ENCODE peak calls at places on chromosome X, in five cellular contexts. Q is stimulated activated CD4-positive, alpha-beta T cell treated with anti-CD3 and anti-CD28 coated beads, Interleukin-15, amount 100 ng/mL, for 1 hour; P is activated T-cell treated with anti-CD3 and anti-CD28 coated beads, Interleukin-2, amount 50 U/mL, for 48 hours; F is DND-41; U is stimulated activated naive CD4-positive, alpha-beta T cell. R is an unnamed sample.

GRCh38 chrX:140866446-140866845 is 135.9 kb upstream of the SPANXB1 start:
- DNase-seq in Q (no peak), P (no peak), F (no peak), U (no peak), R (no peak)

GRCh38 chrX:19085975-19086772 is 36.1 kb downstream of the ADGRG2 start:
- DNase-seq in Q (no peak), P (no peak), F (no peak), U (no peak), R (no peak)

GRCh38 chrX:30615229-30615628 is 37.7 kb upstream of the TASL start:
- DNase-seq in Q (no peak), P (no peak), F (no peak), U (no peak), R (no peak)

GRCh38 chrX:21744721-21745120 is 13.2 kb downstream of the SMPX start:
- DNase-seq in Q (no peak), P (no peak), F (no peak), U (no peak), R (no peak)

GRCh38 chrX:17443546-17443945 is 68.5 kb downstream of the NHS start:
- DNase-seq in Q (no peak), P (no peak), F (no peak), U (no peak), R (no peak)

GRCh38 chrX:153667931-153668396 is 5.6 kb downstream of the PNCK start:
- DNase-seq in Q (peak), P (peak), F (peak), U (peak), R (peak)

GRCh38 chrX:48927125-48927524 is 8.3 kb upstream of the PIM2 start:
- DNase-seq in Q (no peak), P (no peak), F (no peak), U (no peak), R (no peak)

GRCh38 chrX:153780678-153781427 is at the start of gene SRPK3:
- DNase-seq in Q (no peak), P (no peak), F (no peak), U (no peak), R (no peak)

GRCh38 chrX:44400588-44400987 is 57.1 kb upstream of the EFHC2 start:
- DNase-seq in Q (no peak), P (peak), F (no peak), U (no peak), R (no peak)

GRCh38 chrX:39527045-39527444 is 570.7 kb downstream of the BCOR start:
- DNase-seq in Q (no peak), P (no peak), F (no peak), U (no peak), R (no peak)

GRCh38 chrX:54695816-54696487 is 102.1 kb downstream of the ITIH6 start:
- DNase-seq in Q (no peak), P (no peak), F (no peak), U (no peak), R (no peak)

GRCh38 chrX:69025802-69026301 is 139.4 kb downstream of the PJA1 start:
- DNase-seq in Q (no peak), P (no peak), F (no peak), U (no peak), R (no peak)

GRCh38 chrX:118528089-118528753 is 32.6 kb downstream of the DOCK11 start:
- DNase-seq in Q (no peak), P (peak), F (peak), U (peak), R (peak)

GRCh38 chrX:19682712-19683331 is 167.5 kb upstream of the MAP3K15 start:
- DNase-seq in Q (peak), P (peak), F (peak), U (peak), R (peak)

GRCh38 chrX:10722804-10723364 is 102.5 kb upstream of the MID1 start:
- DNase-seq in Q (no peak), P (peak), F (peak), U (peak), R (peak)

GRCh38 chrX:10949541-10949940 is 161.6 kb upstream of the HCCS start:
- DNase-seq in Q (no peak), P (no peak), F (no peak), U (no peak), R (no peak)

GRCh38 chrX:17737707-17738001 is 361 bp downstream of the SCML1 start:
- DNase-seq in Q (no peak), P (no peak), F (no peak), U (peak), R (peak)

GRCh38 chrX:11412715-11413623 is 119.8 kb downstream of the AMELX start:
- DNase-seq in Q (no peak), P (no peak), F (no peak), U (no peak), R (no peak)

GRCh38 chrX:10579753-10580060 is 40.7 kb downstream of the MID1 start:
- DNase-seq in Q (no peak), P (no peak), F (no peak), U (no peak), R (no peak)

GRCh38 chrX:32687379-32687778 is 524.0 kb downstream of the DMD start:
- DNase-seq in Q (no peak), P (no peak), F (no peak), U (no peak), R (no peak)

GRCh38 chrX:35380808-35381700 is 417.1 kb upstream of the MAGEB16 start:
- DNase-seq in Q (no peak), P (no peak), F (no peak), U (no peak), R (no peak)

GRCh38 chrX:10564484-10564883 is 55.9 kb downstream of the MID1 start:
- DNase-seq in Q (no peak), P (no peak), F (no peak), U (no peak), R (no peak)

GRCh38 chrX:10296581-10296980 is 139.8 kb downstream of the CLCN4 start:
- DNase-seq in Q (no peak), P (no peak), F (no peak), U (no peak), R (no peak)

GRCh38 chrX:18668468-18668867 is 3.4 kb downstream of the RS1 start:
- DNase-seq in Q (no peak), P (no peak), F (no peak), U (no peak), R (no peak)

GRCh38 chrX:56788229-56788628 is 59.2 kb downstream of the NBDY start:
- DNase-seq in Q (no peak), P (peak), F (no peak), U (no peak), R (no peak)

GRCh38 chrX:19198448-19198847 is 76.2 kb upstream of the ADGRG2 start:
- DNase-seq in Q (no peak), P (no peak), F (no peak), U (no peak), R (no peak)

GRCh38 chrX:147948531-147948930 is 32.6 kb upstream of the FMR1NB start:
- DNase-seq in Q (no peak), P (no peak), F (no peak), U (no peak), R (no peak)

GRCh38 chrX:138856881-138857280 is 145.4 kb upstream of the FGF13 start:
- DNase-seq in Q (no peak), P (no peak), F (no peak), U (no peak), R (no peak)

GRCh38 chrX:27746516-27746915 is 61.3 kb upstream of the MAGEB10 start:
- DNase-seq in Q (no peak), P (no peak), F (no peak), U (no peak), R (no peak)

R was measured in T-helper 9 cell.